ENCODE peak calls at places on chromosomes 1 and 21, in four cellular contexts. O is WTC11, C is K562, U is HepG2. H is an unnamed sample.

GRCh38 chr1:201933840-201934430 is 12.4 kb downstream of the LMOD1 start:
- DNase-seq in O (no peak), C (no peak), U (peak), H (no peak)

GRCh38 chr1:236095705-236096500 is 31.0 kb upstream of the NID1 start:
- DNase-seq in O (no peak), U (no peak), C (no peak), H (no peak)

GRCh38 chr1:223212441-223212840 is 69.4 kb upstream of the TLR5 start:
- DNase-seq in C (no peak), O (no peak), U (no peak), H (no peak)

GRCh38 chr1:71311396-71311795 is 230.6 kb upstream of the ZRANB2 start:
- DNase-seq in O (no peak), C (no peak), U (no peak), H (no peak)

GRCh38 chr1:97632075-97632474 is 288.8 kb downstream of the DPYD start:
- DNase-seq in C (no peak), O (no peak), U (no peak), H (peak)

GRCh38 chr1:197811769-197812168 is 36.5 kb upstream of the DENND1B start:
- DNase-seq in C (no peak), O (no peak), U (no peak), H (no peak)

GRCh38 chr1:211920141-211920572 is 89.6 kb upstream of the LPGAT1 start:
- DNase-seq in C (no peak), U (no peak), O (no peak), H (no peak)

GRCh38 chr1:162846256-162847212 is 14.4 kb downstream of the CCDC190 start:
- DNase-seq in U (no peak), C (no peak), O (no peak), H (no peak)

GRCh38 chr1:195954848-195955247 is 653.4 kb downstream of the KCNT2 start:
- DNase-seq in C (no peak), U (no peak), O (no peak), H (no peak)

GRCh38 chr1:35945327-35945726 is 14.4 kb downstream of the AGO3 start:
- DNase-seq in C (no peak), O (no peak), U (no peak), H (no peak)

GRCh38 chr1:220347654-220348175 is 75.5 kb upstream of the RAB3GAP2 start:
- DNase-seq in O (no peak), C (no peak), U (no peak), H (no peak)

GRCh38 chr1:82628887-82629286 is 828.2 kb downstream of the ADGRL2 start:
- DNase-seq in C (no peak), O (no peak), U (no peak), H (no peak)

GRCh38 chr1:28236656-28237331 is 870 bp downstream of the ATP5IF1 start:
- DNase-seq in C (peak), O (no peak), U (no peak), H (peak)

GRCh38 chr1:9278585-9279153 is 14.0 kb upstream of the SPSB1 start:
- DNase-seq in C (no peak), U (no peak), O (no peak), H (no peak)

GRCh38 chr1:50246869-50247268 is 138.1 kb downstream of the ELAVL4 start:
- DNase-seq in U (peak), C (no peak), O (no peak), H (no peak)

GRCh38 chr21:34952701-34953100 is 96.4 kb downstream of the RUNX1 start:
- DNase-seq in O (no peak), C (no peak), U (no peak), H (no peak)

GRCh38 chr1:168823988-168824387 is 95.0 kb upstream of the DPT start:
- DNase-seq in C (no peak), U (no peak), O (no peak), H (no peak)

GRCh38 chr1:43232071-43232470 is 37.7 kb upstream of the TMEM125 start:
- DNase-seq in U (no peak), C (no peak), O (no peak), H (no peak)

GRCh38 chr1:9626201-9626608 is 25.3 kb upstream of the PIK3CD start:
- DNase-seq in U (no peak), O (no peak), C (no peak), H (no peak)

GRCh38 chr1:18929686-18930085 is 26.8 kb downstream of the IFFO2 start:
- DNase-seq in O (no peak), U (no peak), C (no peak), H (no peak)

GRCh38 chr1:156140879-156141707 is 12.3 kb upstream of the SEMA4A start:
- DNase-seq in O (peak), U (no peak), C (peak), H (peak)

GRCh38 chr1:212762839-212763238 is 28.7 kb downstream of the NSL1 start:
- DNase-seq in U (no peak), O (no peak), C (no peak), H (no peak)

GRCh38 chr1:72197786-72198185 is 84.6 kb downstream of the NEGR1 start:
- DNase-seq in O (no peak), C (no peak), U (no peak), H (no peak)

GRCh38 chr1:58409826-58410225 is 136.7 kb downstream of the OMA1 start:
- DNase-seq in U (no peak), C (no peak), O (no peak), H (no peak)

GRCh38 chr1:244053831-244054230 is 2.7 kb downstream of the ZBTB18 start:
- DNase-seq in O (no peak), U (no peak), C (no peak), H (no peak)

GRCh38 chr1:7456683-7457082 is 314.4 kb upstream of the VAMP3 start:
- DNase-seq in U (no peak), C (no peak), O (peak), H (no peak)

GRCh38 chr21:45164124-45164511 is 89.7 kb downstream of the ADARB1 start:
- DNase-seq in C (no peak), O (no peak), U (no peak), H (no peak)

GRCh38 chr1:20009212-20009611 is 29.8 kb upstream of the PLA2G2A start:
- DNase-seq in U (no peak), C (no peak), O (no peak), H (no peak)

DNA sequence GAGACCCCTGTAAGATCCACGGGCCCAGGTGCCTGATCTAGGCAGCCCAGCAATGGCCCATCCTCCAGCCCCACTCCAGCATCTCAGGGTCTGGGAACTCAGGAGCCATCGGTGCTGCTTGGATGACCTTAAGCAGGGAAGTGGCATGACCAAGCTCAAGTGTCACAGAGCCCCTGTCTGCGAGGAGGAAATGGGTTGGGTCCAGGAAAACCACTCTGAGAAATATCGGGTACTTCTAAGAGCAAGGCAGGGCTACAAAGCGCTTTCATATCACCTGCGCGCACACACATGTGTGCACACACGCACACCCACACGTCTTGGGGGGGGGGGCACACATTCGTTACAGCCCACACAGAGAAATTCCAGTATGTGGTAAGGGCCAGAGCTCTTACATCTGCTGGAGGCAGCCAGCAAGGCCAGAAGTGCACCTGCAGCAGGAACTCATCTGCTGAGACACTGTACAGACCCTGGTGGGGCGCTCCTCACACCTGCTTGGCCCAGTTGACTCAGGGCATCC is 32.6 kb upstream of the SPOCD1 start:
- DNase-seq in C (no peak), O (no peak), U (no peak), H (no peak)
- TF ChIP-seq ELF4 in C (no peak), O (no peak), U (no peak), H (no peak)

GRCh38 chr21:36535618-36536241 is 55.8 kb upstream of the CLDN14 start:
- DNase-seq in U (no peak), O (no peak), C (no peak), H (peak)
- TF ChIP-seq ELF4 in U (no peak), O (no peak), C (no peak), H (no peak)

DNA sequence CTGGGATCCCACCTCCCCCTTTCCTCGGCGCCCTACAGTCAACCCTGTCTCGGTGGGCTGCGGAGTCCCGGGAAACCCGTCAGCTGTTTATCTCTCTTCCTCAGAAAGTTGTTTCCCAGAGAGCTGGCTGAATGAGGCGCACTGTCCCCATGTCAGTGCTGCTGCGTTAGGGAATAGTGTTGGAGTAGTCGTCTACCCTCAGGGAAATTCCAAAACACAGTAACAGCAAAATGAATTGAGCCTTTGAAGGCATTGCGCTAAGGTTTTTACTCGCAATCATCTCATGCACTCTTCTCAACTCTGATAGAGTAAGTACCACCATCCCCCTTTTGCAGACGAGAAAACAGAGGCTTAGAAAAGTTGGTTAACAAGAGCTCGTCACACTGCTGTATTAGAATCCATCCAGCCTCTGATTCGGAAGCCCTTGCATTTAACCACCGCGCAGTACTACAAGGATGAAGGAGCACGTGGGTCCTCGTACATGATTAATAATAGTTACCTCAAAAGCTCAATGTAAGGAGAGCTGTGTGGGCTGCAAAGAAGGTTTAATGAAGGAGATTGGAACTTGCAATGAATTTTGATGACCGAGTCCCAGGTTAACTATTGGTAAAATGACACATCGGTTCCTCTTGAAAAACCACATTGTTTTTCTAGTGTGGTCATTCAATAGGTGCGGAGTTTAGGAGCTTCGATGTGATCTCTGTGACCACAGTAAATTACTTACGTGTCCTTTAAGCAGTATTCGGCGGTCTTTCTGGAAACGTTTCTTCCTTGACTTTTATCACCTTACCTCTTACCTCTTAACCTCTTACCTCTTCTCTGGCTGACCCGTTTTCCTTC is 788 bp upstream of the EDEM3 start:
- DNase-seq in U (no peak), O (no peak), C (peak), H (peak)
- TF ChIP-seq ELF4 in U (no peak), O (no peak), C (no peak), H (no peak)

GRCh38 chr21:32521736-32522360 is 63.5 kb downstream of the TCP10L start:
- DNase-seq in O (no peak), C (no peak), U (no peak), H (no peak)

GRCh38 chr21:32519945-32520884 is 65.1 kb downstream of the TCP10L start:
- DNase-seq in U (no peak), C (no peak), O (no peak), H (no peak)

GRCh38 chr21:32523463-32523862 is 61.9 kb downstream of the TCP10L start:
- DNase-seq in U (no peak), C (no peak), O (no peak), H (no peak)

GRCh38 chr21:32524010-32524719 is 61.2 kb downstream of the TCP10L start:
- DNase-seq in U (no peak), O (no peak), C (no peak), H (no peak)

GRCh38 chr21:32520885-32521735 is 64.2 kb downstream of the TCP10L start:
- DNase-seq in U (no peak), O (no peak), C (peak), H (no peak)
- TF ChIP-seq ELF4 in U (no peak), O (no peak), C (no peak), H (no peak)

GRCh38 chr1:199956005-199956404 is 71.5 kb upstream of the NR5A2 start:
- DNase-seq in C (no peak), U (no peak), O (no peak), H (no peak)
- TF ChIP-seq ELF4 in C (no peak), U (no peak), O (no peak), H (no peak)

GRCh38 chr1:1230656-1231399 is 973 bp downstream of the SDF4 start:
- DNase-seq in C (peak), U (peak), O (no peak), H (peak)
- TF ChIP-seq ELF4 in C (no peak), U (no peak), O (no peak), H (no peak)

GRCh38 chr1:208009303-208009702 is 98.4 kb upstream of the CD34 start:
- DNase-seq in U (no peak), C (no peak), O (no peak), H (no peak)
- TF ChIP-seq ELF4 in U (no peak), C (no peak), O (no peak), H (no peak)

GRCh38 chr1:53696578-53696977 is 42.4 kb downstream of the GLIS1 start:
- DNase-seq in O (no peak), C (no peak), U (no peak), H (no peak)
- TF ChIP-seq ELF4 in O (no peak), C (no peak), U (no peak), H (no peak)

H was measured in HEK293T.